ENCODE peak calls at places on chromosomes 6 and 20, in seven cellular contexts. L, Z, X, H, Q, O and P are unnamed samples.

GRCh38 chr6:146277142-146277541 is 248.3 kb downstream of the GRM1 start:
- DNase-seq in X (no peak), Z (no peak), O (no peak), Q (no peak), H (no peak), L (no peak), P (no peak)

GRCh38 chr20:3797592-3798404 is 1.7 kb downstream of the CDC25B start:
- DNase-seq in H (no peak), L (no peak), Q (no peak), X (peak), O (no peak), Z (peak), P (no peak)

GRCh38 chr20:57167292-57167655 is 99.2 kb downstream of the BMP7 start:
- DNase-seq in X (no peak), Z (no peak), L (no peak), H (no peak), O (no peak), Q (no peak), P (no peak)

GRCh38 chr6:101478891-101479290 is 85.4 kb downstream of the GRIK2 start:
- DNase-seq in X (no peak), Q (no peak), O (no peak), L (no peak), H (no peak), Z (no peak), P (no peak)

GRCh38 chr20:41903614-41904013 is 285.4 kb upstream of the CHD6 start:
- DNase-seq in H (no peak), Q (no peak), X (no peak), Z (no peak), L (no peak), O (no peak), P (no peak)

GRCh38 chr20:8480597-8480996 is 348.5 kb downstream of the PLCB1 start:
- DNase-seq in Z (no peak), H (no peak), O (no peak), Q (no peak), L (no peak), X (no peak), P (no peak)

GRCh38 chr6:166588691-166589333 is 2.3 kb upstream of the RAMACL start:
- DNase-seq in O (peak), Z (peak), H (no peak), Q (no peak), X (no peak), L (no peak), P (no peak)

GRCh38 chr6:15335385-15335784 is 89.5 kb downstream of the JARID2 start:
- DNase-seq in Z (no peak), H (no peak), L (no peak), O (no peak), Q (no peak), X (no peak), P (no peak)

GRCh38 chr20:2748551-2749342 is 51.7 kb downstream of the CPXM1 start:
- DNase-seq in L (no peak), H (peak), O (no peak), Q (no peak), Z (no peak), X (no peak), P (no peak)

GRCh38 chr6:38459291-38459690 is 180.4 kb downstream of the BTBD9 start:
- DNase-seq in Z (peak), O (peak), X (no peak), Q (no peak), L (no peak), H (no peak), P (no peak)

GRCh38 chr6:52964318-52964717 is 30.8 kb downstream of the GSTA4 start:
- DNase-seq in X (no peak), L (no peak), O (no peak), Z (no peak), Q (no peak), H (no peak), P (no peak)

GRCh38 chr6:169171951-169172350 is 81.7 kb downstream of the THBS2 start:
- DNase-seq in L (no peak), O (peak), X (no peak), H (no peak), Q (no peak), Z (peak), P (no peak)
- H3K27ac ChIP-seq in L (no peak), O (peak), X (peak), H (no peak), Q (no peak), Z (peak), P (no peak)

GRCh38 chr6:149484733-149485700 is at the start of gene ZC3H12D:
- DNase-seq in Z (peak), H (no peak), L (peak), Q (no peak), X (peak), O (peak), P (peak)
- TF ChIP-seq CTCF in Z (no peak), H (no peak), L (no peak), Q (no peak), X (no peak), O (peak), P (peak)

GRCh38 chr20:17960927-17961599 is 7.5 kb downstream of the SNX5 start:
- DNase-seq in L (peak), Z (peak), X (no peak), H (no peak), Q (no peak), O (no peak), P (no peak)

GRCh38 chr20:17959257-17959627 is 9.4 kb downstream of the SNX5 start:
- DNase-seq in X (no peak), Q (no peak), O (no peak), Z (no peak), L (no peak), H (no peak), P (no peak)

GRCh38 chr20:17964073-17964472 is 4.5 kb downstream of the SNX5 start:
- DNase-seq in O (no peak), H (no peak), Z (no peak), L (no peak), Q (no peak), X (no peak), P (no peak)

GRCh38 chr20:17963114-17963897 is 5.3 kb downstream of the SNX5 start:
- DNase-seq in Q (no peak), Z (no peak), L (no peak), O (no peak), H (no peak), X (no peak), P (no peak)

GRCh38 chr20:17961600-17961965 is 7.0 kb downstream of the SNX5 start:
- DNase-seq in Q (no peak), O (no peak), Z (no peak), L (no peak), H (no peak), X (no peak), P (no peak)
- H3K4me3 ChIP-seq in Q (no peak), O (no peak), Z (no peak), L (no peak), H (no peak), X (peak), P (no peak)

DNA sequence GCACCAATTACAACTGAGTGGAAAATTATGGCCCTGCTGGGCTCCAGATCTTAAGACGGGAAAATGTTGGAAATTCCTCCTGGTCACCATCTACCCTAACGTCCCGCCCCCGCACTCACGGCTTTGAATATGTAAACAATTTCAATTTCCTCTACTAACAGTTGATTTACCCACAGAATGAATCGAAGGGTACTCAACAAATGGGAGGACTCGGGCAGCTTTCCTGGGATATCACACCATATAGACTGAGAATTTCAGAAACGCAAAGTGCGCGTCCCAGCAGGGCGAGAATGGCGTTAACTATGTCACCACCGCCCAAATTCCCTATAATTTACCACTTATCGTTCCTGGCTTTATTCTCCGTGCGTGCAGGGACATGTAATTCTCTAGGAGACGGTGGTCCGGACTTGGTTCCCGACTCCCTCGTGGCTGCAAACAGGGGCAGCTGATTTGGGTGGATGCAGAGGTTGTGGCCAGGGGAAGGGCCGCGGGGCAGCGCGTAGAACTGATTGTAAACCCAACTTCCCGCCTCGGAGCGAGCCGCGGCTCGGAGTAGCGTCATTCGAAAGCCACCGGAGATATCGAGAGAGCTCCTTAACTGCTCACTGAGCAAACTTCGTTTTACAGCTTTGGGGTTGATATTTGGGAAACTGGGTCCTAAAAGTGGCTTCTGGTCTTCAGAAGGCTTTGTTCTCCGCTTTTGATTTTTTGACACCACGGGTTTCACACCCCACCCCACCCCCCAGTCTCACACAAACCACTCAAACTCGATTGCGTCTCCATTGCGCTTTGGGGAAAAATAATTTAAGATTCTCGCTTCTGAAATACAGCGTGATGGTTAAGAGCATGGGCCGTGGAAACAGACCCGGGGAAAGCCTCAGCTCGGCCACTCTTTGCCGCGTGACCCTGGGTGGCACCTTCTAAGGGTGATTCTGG is 17.6 kb upstream of the ZSCAN9 start:
- DNase-seq in X (no peak), Q (no peak), L (peak), H (no peak), O (peak), Z (peak), P (no peak)
- H3K27ac ChIP-seq in X (no peak), Q (no peak), L (peak), H (no peak), O (no peak), Z (no peak), P (no peak)

GRCh38 chr6:35392773-35393672 is 50.7 kb downstream of the PPARD start:
- DNase-seq in L (no peak), H (no peak), O (no peak), Z (no peak), X (no peak), Q (no peak), P (no peak)

GRCh38 chr6:35392111-35392702 is 49.8 kb downstream of the PPARD start:
- DNase-seq in L (peak), Q (no peak), O (no peak), Z (peak), X (peak), H (no peak), P (no peak)

GRCh38 chr6:35388772-35389352 is 46.5 kb downstream of the PPARD start:
- DNase-seq in Z (no peak), H (no peak), Q (no peak), O (no peak), X (no peak), L (peak), P (no peak)

GRCh38 chr6:35388023-35388422 is 45.7 kb downstream of the PPARD start:
- DNase-seq in Q (no peak), L (no peak), X (no peak), Z (no peak), O (no peak), H (no peak), P (no peak)

DNA sequence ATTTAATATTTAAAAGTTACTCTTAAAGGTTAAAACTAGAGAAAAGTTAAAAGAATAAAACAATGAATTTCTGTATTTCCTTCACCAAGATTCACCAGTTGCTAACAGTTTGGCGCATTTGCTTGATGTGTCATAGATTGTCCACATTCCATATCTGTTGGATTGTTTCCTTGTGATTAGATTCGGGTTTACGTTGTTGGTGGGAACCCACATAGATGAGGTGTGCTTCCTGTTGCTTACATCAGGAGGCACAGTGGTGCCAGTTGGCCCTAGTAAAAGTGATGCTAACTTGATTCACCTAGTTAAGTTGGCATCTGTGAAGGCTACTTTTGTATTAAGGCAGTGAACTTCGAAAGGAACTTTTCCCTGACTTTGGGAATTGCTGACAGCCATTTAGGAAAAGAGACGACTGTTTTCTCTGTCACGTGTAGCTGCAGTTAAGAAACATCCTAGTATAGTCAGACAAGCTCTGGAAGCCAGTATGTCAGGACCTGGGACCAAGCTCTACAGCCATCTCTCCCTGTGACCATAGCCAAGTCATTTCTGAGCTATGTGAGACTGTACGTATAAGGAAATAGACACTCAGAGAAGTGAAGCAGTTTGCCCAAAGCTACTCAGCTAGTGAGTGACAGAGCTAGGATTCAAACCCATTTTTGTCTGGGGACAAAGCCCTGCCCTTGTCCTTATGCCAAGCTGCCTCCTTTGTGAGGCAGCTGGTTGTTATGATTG is 49.0 kb downstream of the PPARD start:
- DNase-seq in Z (peak), Q (no peak), X (no peak), L (no peak), H (no peak), O (peak), P (no peak)
- TF ChIP-seq CTCF in Z (peak), Q (no peak), X (no peak), L (no peak), H (no peak), O (peak), P (no peak)

DNA sequence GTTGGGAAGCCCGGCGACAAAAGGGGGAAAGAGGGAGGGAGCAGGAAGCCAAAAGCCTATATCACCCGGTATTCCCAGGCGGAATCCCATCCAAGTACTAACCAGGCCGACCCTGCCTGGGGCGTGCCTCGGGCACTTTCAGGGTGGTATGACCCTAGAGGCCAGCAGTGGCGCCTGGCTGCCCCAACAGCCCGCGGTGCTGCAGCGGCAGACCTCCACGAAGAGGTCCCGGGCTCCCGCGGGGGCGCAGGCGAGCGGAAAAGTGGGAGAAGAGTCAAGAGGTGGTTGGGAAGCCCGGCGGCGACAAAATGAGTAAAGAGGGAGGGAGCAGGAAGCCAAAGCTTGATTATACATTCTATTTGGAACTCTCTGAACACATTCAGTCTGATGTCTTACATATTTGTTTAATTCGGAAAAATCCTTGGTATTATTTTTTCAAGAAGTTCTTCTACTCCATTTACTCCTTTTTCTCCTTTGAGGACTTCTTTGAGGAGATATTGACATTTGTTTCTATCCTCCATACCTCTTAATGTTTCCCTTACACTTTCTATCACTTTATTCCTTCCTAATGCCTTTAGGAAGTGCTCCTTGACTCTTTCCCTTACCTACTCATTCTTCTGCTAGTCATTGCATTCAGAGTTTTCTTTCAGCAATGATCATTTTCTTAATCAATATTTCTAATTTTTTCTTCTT is 11.5 kb downstream of the TREML4 start:
- DNase-seq in H (no peak), L (peak), Z (no peak), Q (no peak), X (no peak), O (no peak), P (no peak)
- H3K4me3 ChIP-seq in H (no peak), L (no peak), Z (no peak), Q (no peak), X (no peak), O (no peak), P (no peak)

DNA sequence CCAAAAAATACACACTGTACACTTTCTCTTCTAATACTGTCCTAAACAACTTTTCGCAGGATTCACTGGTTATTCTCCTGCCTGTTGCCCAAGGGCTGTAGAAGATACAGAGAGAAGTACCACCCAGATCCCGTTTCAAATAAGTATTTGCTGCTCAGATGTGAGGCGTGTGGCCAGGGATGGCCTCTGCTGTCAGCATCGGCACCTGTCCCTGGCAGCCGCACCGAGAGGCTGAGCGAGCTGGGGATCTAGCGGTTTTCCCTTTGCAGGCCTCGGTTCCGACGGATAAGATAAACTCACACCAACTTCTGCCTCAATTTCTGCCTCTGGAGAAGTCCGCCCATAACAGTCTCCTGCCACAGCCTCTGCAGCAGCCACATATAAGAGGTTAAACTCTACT is 685.2 kb upstream of the AGPAT4 start:
- DNase-seq in L (no peak), X (no peak), Z (no peak), Q (no peak), H (no peak), O (no peak), P (no peak)
- H3K27ac ChIP-seq in L (no peak), X (no peak), Z (no peak), Q (no peak), H (no peak), O (no peak), P (no peak)

GRCh38 chr20:34716921-34717229 is 12.7 kb downstream of the TP53INP2 start:
- DNase-seq in Z (no peak), O (no peak), L (no peak), H (no peak), X (no peak), Q (no peak), P (no peak)

GRCh38 chr20:34724172-34724571 is 20.0 kb downstream of the TP53INP2 start:
- DNase-seq in Q (no peak), O (no peak), X (no peak), H (no peak), L (no peak), Z (no peak), P (no peak)

GRCh38 chr20:34715384-34715783 is 11.2 kb downstream of the TP53INP2 start:
- DNase-seq in O (no peak), L (no peak), X (no peak), H (no peak), Q (no peak), Z (peak), P (no peak)

GRCh38 chr20:34717230-34718095 is 13.3 kb downstream of the TP53INP2 start:
- DNase-seq in Q (no peak), Z (no peak), H (no peak), O (no peak), X (no peak), L (no peak), P (no peak)

GRCh38 chr20:34720266-34720665 is 16.1 kb downstream of the TP53INP2 start:
- DNase-seq in X (no peak), Q (no peak), Z (peak), O (no peak), L (no peak), H (no peak), P (no peak)
- TF ChIP-seq CTCF in X (no peak), Q (no peak), Z (no peak), O (no peak), L (no peak), H (no peak), P (no peak)

GRCh38 chr6:7200598-7201443 is 93.1 kb downstream of the RREB1 start:
- DNase-seq in H (no peak), X (no peak), Q (no peak), O (no peak), L (peak), Z (no peak), P (no peak)
- H3K4me3 ChIP-seq in H (no peak), X (peak), Q (no peak), O (no peak), L (no peak), Z (no peak), P (no peak)

DNA sequence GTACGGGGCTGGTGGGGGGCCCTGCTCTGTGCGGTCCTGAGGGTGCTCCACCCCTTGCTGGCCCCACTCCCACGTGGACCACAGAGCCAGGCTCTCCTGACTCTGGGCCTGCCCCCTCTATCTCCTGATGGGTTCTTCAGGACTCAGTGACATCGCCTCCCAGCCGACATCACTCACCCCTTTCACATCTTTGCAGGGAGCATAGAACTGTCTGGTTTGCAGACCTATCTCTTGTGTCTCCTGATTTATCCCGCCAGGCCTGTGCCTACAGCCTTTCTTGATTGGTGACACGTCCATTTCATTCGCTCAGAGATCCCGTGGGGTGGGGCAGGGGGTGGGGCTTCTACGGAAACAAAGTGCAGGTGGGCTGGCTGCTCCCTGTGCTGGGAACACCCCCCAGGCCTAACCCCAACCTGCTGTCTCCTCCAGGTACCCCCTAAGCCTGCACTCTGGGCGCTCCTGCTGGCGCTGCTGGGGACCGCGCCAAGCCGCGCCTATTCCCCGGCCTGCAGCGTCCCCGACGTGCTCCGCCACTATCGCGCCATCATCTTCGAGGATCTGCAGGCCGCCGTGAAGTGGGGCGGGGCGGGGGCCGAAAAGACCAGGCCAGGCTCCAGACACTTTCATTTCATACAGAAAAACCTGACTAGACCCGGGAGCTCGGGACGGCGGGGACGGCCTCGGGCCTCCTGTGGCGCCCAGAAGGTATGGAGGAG is 1.7 kb downstream of the C20orf204 start:
- DNase-seq in X (no peak), O (no peak), H (no peak), Q (no peak), Z (no peak), L (no peak), P (no peak)
- H3K27ac ChIP-seq in X (no peak), O (no peak), H (peak), Q (no peak), Z (no peak), L (no peak), P (no peak)